ENCODE peak calls at places on chromosomes 6 and 20, in four cellular contexts. O is foreskin fibroblast, I is amygdala, J is cardiac fibroblast. E is an unnamed sample.
A peak's percentile ranks its signal among the peaks of the same experiment; 100 is the strongest.

GRCh38 chr6:118371955-118372354 is 176.1 kb upstream of the PLN start:
- DNase-seq in I (no peak), J (no peak), O (no peak), E (no peak)

GRCh38 chr20:52312131-52312729 is 120.7 kb upstream of the ZFP64 start:
- DNase-seq in O (peak; percentile 2), I (peak; percentile 1), J (peak; percentile 78), E (peak; percentile 3)

GRCh38 chr6:18978330-18979128 is 591.4 kb downstream of the RNF144B start:
- DNase-seq in I (no peak), O (no peak), J (peak; percentile 7), E (no peak)

GRCh38 chr20:9059931-9060330 is 9.0 kb upstream of the PLCB4 start:
- DNase-seq in J (no peak), I (no peak), O (peak; percentile 50), E (no peak)

GRCh38 chr6:365835-366234 is 25.7 kb upstream of the IRF4 start:
- DNase-seq in J (no peak), I (no peak), O (no peak), E (no peak)

GRCh38 chr6:106508836-106509235 is 120.5 kb downstream of the RTN4IP1 start:
- DNase-seq in O (no peak), I (no peak), J (peak; percentile 82), E (no peak)

GRCh38 chr6:67792996-67793395 is 842.1 kb upstream of the ADGRB3 start:
- DNase-seq in O (no peak), I (no peak), J (no peak), E (no peak)

GRCh38 chr6:158548418-158549161 is 11.3 kb upstream of the TMEM181 start:
- DNase-seq in I (peak; percentile 30), J (no peak), O (no peak), E (no peak)

GRCh38 chr6:121110733-121111132 is 223.5 kb downstream of the TBC1D32 start:
- DNase-seq in J (no peak), I (no peak), O (no peak), E (no peak)

GRCh38 chr6:45226081-45226480 is 102.0 kb upstream of the RUNX2 start:
- DNase-seq in J (no peak), I (no peak), O (no peak), E (no peak)

GRCh38 chr20:4342631-4343030 is 327.3 kb upstream of the RNF24 start:
- DNase-seq in I (no peak), O (no peak), J (no peak), E (no peak)

GRCh38 chr6:150395388-150396009 is 26.7 kb downstream of the IYD start:
- DNase-seq in O (peak; percentile 24), J (peak; percentile 71), I (peak; percentile 17), E (no peak)

GRCh38 chr20:19560876-19561480 is 197.1 kb upstream of the RIN2 start:
- DNase-seq in J (peak; percentile 8), O (peak; percentile 11), I (no peak), E (no peak)

GRCh38 chr6:17381429-17382147 is 11.8 kb upstream of the CAP2 start:
- DNase-seq in I (peak; percentile 3), J (peak; percentile 72), O (peak; percentile 16), E (no peak)

GRCh38 chr20:38723982-38724602 is at the start of gene SLC32A1:
- DNase-seq in I (no peak), J (no peak), O (no peak), E (peak; percentile 66)

GRCh38 chr20:55882286-55882685 is 123.0 kb downstream of the CBLN4 start:
- DNase-seq in J (no peak), O (no peak), I (no peak), E (no peak)

GRCh38 chr6:40922281-40922680 is 116.7 kb downstream of the UNC5CL start:
- DNase-seq in J (no peak), I (no peak), O (peak; percentile 36), E (no peak)

GRCh38 chr20:36179170-36179945 is 24.8 kb downstream of the EPB41L1 start:
- DNase-seq in J (no peak), O (no peak), I (peak; percentile 66), E (no peak)

GRCh38 chr6:84618836-84619235 is 145.6 kb downstream of the TBX18 start:
- DNase-seq in I (no peak), J (peak; percentile 61), O (no peak), E (no peak)

GRCh38 chr20:50191065-50191565 is 485 bp downstream of the CEBPB start:
- DNase-seq in O (no peak), J (no peak), I (peak; percentile 49), E (no peak)

GRCh38 chr20:13649548-13649947 is 10.8 kb upstream of the TASP1 start:
- DNase-seq in J (peak; percentile 7), O (peak; percentile 43), I (peak; percentile 2), E (no peak)

GRCh38 chr6:118786696-118787453 is 107.1 kb upstream of the ASF1A start:
- DNase-seq in O (no peak), I (no peak), J (no peak), E (peak; percentile 2)

GRCh38 chr6:161694995-161695394 is 421.1 kb upstream of the AGPAT4 start:
- DNase-seq in O (no peak), I (no peak), J (peak; percentile 48), E (no peak)

GRCh38 chr6:56798163-56798562 is 155.5 kb upstream of the DST start:
- DNase-seq in J (peak; percentile 52), I (no peak), O (peak; percentile 73), E (no peak)

GRCh38 chr6:168100011-168100802 is 21.2 kb upstream of the FRMD1 start:
- DNase-seq in J (no peak), I (no peak), O (no peak), E (no peak)

GRCh38 chr6:144377586-144377985 is 92.5 kb downstream of the UTRN start:
- DNase-seq in I (no peak), J (peak; percentile 58), O (peak; percentile 73), E (no peak)